ENCODE peak calls at places on chromosomes 16 and 17, in eight cellular contexts. F is A172, T is H54, M is NCI-H2029, N is amygdala, G is GM23248, J is T-helper 17 cell, R is RCC 7860. L is an unnamed sample.

GRCh38 chr16:495127-495748 is 32.3 kb upstream of the CAPN15 start:
- DNase-seq in F (peak), M (no peak), N (peak), T (peak), G (peak), R (peak), J (no peak), L (peak)

GRCh38 chr16:70706948-70707465 is 21.2 kb upstream of the MTSS2 start:
- DNase-seq in M (no peak), R (peak), T (peak), G (peak), J (no peak), F (peak), N (peak), L (peak)

GRCh38 chr17:40417258-40417608 is 463 bp downstream of the TOP2A start:
- DNase-seq in J (no peak), M (no peak), R (no peak), T (no peak), F (peak), G (no peak), N (no peak), L (no peak)

GRCh38 chr16:88936008-88936912 is 40.7 kb downstream of the CBFA2T3 start:
- DNase-seq in G (peak), T (no peak), J (no peak), F (no peak), M (no peak), N (peak), R (no peak), L (no peak)

GRCh38 chr16:84084570-84085270 is 32.0 kb downstream of the MBTPS1 start:
- DNase-seq in J (peak), T (peak), G (peak), M (peak), N (peak), F (peak), R (peak), L (peak)

GRCh38 chr17:6444573-6445335 is 499 bp downstream of the PIMREG start:
- DNase-seq in G (peak), F (no peak), N (no peak), T (no peak), J (no peak), M (no peak), R (no peak), L (no peak)

GRCh38 chr16:23182675-23183485 is at the start of gene SCNN1G:
- DNase-seq in J (no peak), M (no peak), F (no peak), R (no peak), G (peak), N (no peak), T (no peak), L (no peak)

GRCh38 chr17:36196099-36196496 is 460 bp downstream of the CCL3L1 start:
- DNase-seq in R (no peak), M (no peak), G (no peak), F (no peak), N (no peak), T (no peak), J (no peak), L (no peak)

GRCh38 chr17:76154935-76155845 is 14.1 kb upstream of the FOXJ1 start:
- DNase-seq in M (no peak), G (no peak), N (no peak), F (no peak), J (no peak), T (no peak), R (no peak), L (no peak)

GRCh38 chr17:72373910-72374741 is 253.3 kb downstream of the SOX9 start:
- DNase-seq in T (no peak), J (no peak), M (no peak), R (peak), N (no peak), F (no peak), G (peak), L (peak)

GRCh38 chr17:71176928-71177443 is 943.8 kb upstream of the SOX9 start:
- DNase-seq in G (no peak), T (no peak), M (no peak), N (no peak), F (no peak), R (no peak), J (no peak), L (no peak)

GRCh38 chr16:56911771-56912541 is 20.0 kb upstream of the HERPUD1 start:
- DNase-seq in N (peak), F (peak), R (no peak), M (no peak), G (peak), T (peak), J (no peak), L (peak)